ENCODE peak calls at places on chromosomes 12 and 14, in six cellular contexts. A, S, W, X, D and K are unnamed samples.

GRCh38 chr14:96253140-96253539 is 2.9 kb upstream of the BDKRB1 start:
- DNase-seq in A (peak; percentile 82), S (no peak), W (no peak), X (no peak), D (no peak), K (no peak)

GRCh38 chr14:102591372-102591943 is 991 bp upstream of the RCOR1 start:
- DNase-seq in A (peak; percentile 82), S (peak; percentile 89), W (peak; percentile 90), X (no peak), D (peak; percentile 28), K (peak; percentile 81)

GRCh38 chr12:92927436-92928116 is 1.5 kb downstream of the EEA1 start:
- DNase-seq in A (no peak), S (no peak), W (no peak), X (peak; percentile 63), D (no peak), K (no peak)

GRCh38 chr14:90753456-90754005 is 62.7 kb downstream of the TTC7B start:
- DNase-seq in A (no peak), S (peak; percentile 18), W (no peak), X (no peak), D (no peak), K (no peak)

GRCh38 chr12:46377678-46378077 is 5.1 kb upstream of the SLC38A2 start:
- DNase-seq in A (no peak), S (no peak), W (no peak), X (no peak), D (no peak), K (no peak)

GRCh38 chr12:1429980-1430379 is 164.4 kb downstream of the FBXL14 start:
- DNase-seq in A (no peak), S (no peak), W (no peak), X (no peak), D (no peak), K (no peak)

GRCh38 chr14:23057757-23058653 is 685 bp upstream of the CDH24 start:
- DNase-seq in A (peak; percentile 94), S (no peak), W (peak; percentile 96), X (peak; percentile 92), D (peak; percentile 88), K (peak; percentile 90)

GRCh38 chr12:93662961-93663728 is 14.0 kb upstream of the CRADD start:
- DNase-seq in A (no peak), S (no peak), W (no peak), X (peak; percentile 94), D (no peak), K (no peak)

GRCh38 chr14:59362533-59362932 is 102.6 kb downstream of the GPR135 start:
- DNase-seq in A (no peak), S (no peak), W (no peak), X (no peak), D (no peak), K (no peak)

GRCh38 chr12:101941306-101942000 is 64.1 kb downstream of the DRAM1 start:
- DNase-seq in A (no peak), S (no peak), W (no peak), X (no peak), D (no peak), K (no peak)

GRCh38 chr14:60977848-60978247 is 3.0 kb downstream of the TRMT5 start:
- DNase-seq in A (no peak), S (no peak), W (no peak), X (no peak), D (no peak), K (no peak)

GRCh38 chr14:24679248-24680085 is 45.5 kb upstream of the GZMB start:
- DNase-seq in A (no peak), S (no peak), W (no peak), X (no peak), D (no peak), K (no peak)

GRCh38 chr14:46344327-46344937 is 307.1 kb downstream of the RPL10L start:
- DNase-seq in A (no peak), S (no peak), W (no peak), X (peak; percentile 15), D (no peak), K (no peak)

GRCh38 chr12:124841558-124841945 is 22.1 kb downstream of the SCARB1 start:
- DNase-seq in A (no peak), S (no peak), W (no peak), X (no peak), D (no peak), K (no peak)

GRCh38 chr12:123106640-123107359 is 44.1 kb downstream of the PITPNM2 start:
- DNase-seq in A (no peak), S (no peak), W (peak; percentile 93), X (no peak), D (no peak), K (no peak)

GRCh38 chr12:79020106-79020505 is 155.5 kb downstream of the SYT1 start:
- DNase-seq in A (no peak), S (no peak), W (no peak), X (no peak), D (no peak), K (no peak)

GRCh38 chr14:34055545-34055944 is 104.7 kb upstream of the EGLN3 start:
- DNase-seq in A (no peak), S (no peak), W (no peak), X (no peak), D (no peak), K (no peak)

GRCh38 chr12:111221296-111222026 is 147.4 kb downstream of the PHETA1 start:
- DNase-seq in A (no peak), S (no peak), W (no peak), X (no peak), D (no peak), K (no peak)

GRCh38 chr12:107818984-107819383 is 44.5 kb downstream of the ASCL4 start:
- DNase-seq in A (no peak), S (no peak), W (no peak), X (no peak), D (no peak), K (no peak)

GRCh38 chr12:80580254-80580653 is 127.2 kb upstream of the MYF6 start:
- DNase-seq in A (no peak), S (no peak), W (no peak), X (no peak), D (no peak), K (no peak)

GRCh38 chr12:56522486-56523193 is 1.0 kb downstream of the RBMS2 start:
- DNase-seq in A (no peak), S (no peak), W (no peak), X (no peak), D (no peak), K (no peak)

GRCh38 chr12:104877107-104877705 is 80.9 kb downstream of the SLC41A2 start:
- DNase-seq in A (no peak), S (no peak), W (no peak), X (no peak), D (peak; percentile 26), K (no peak)

GRCh38 chr12:53204351-53204750 is 2.7 kb downstream of the ITGB7 start:
- DNase-seq in A (no peak), S (no peak), W (no peak), X (no peak), D (no peak), K (no peak)

GRCh38 chr12:55724226-55724939 is 4.2 kb downstream of the RDH5 start:
- DNase-seq in A (peak; percentile 88), S (no peak), W (peak; percentile 91), X (peak; percentile 60), D (peak; percentile 76), K (peak; percentile 84)

GRCh38 chr14:64720190-64720589 is 16.0 kb downstream of the PLEKHG3 start:
- DNase-seq in A (peak; percentile 64), S (no peak), W (no peak), X (peak; percentile 67), D (peak; percentile 54), K (peak; percentile 73)

GRCh38 chr14:104577457-104578301 is 1.9 kb upstream of the C14orf180 start:
- DNase-seq in A (no peak), S (no peak), W (no peak), X (no peak), D (peak; percentile 34), K (no peak)

DNA sequence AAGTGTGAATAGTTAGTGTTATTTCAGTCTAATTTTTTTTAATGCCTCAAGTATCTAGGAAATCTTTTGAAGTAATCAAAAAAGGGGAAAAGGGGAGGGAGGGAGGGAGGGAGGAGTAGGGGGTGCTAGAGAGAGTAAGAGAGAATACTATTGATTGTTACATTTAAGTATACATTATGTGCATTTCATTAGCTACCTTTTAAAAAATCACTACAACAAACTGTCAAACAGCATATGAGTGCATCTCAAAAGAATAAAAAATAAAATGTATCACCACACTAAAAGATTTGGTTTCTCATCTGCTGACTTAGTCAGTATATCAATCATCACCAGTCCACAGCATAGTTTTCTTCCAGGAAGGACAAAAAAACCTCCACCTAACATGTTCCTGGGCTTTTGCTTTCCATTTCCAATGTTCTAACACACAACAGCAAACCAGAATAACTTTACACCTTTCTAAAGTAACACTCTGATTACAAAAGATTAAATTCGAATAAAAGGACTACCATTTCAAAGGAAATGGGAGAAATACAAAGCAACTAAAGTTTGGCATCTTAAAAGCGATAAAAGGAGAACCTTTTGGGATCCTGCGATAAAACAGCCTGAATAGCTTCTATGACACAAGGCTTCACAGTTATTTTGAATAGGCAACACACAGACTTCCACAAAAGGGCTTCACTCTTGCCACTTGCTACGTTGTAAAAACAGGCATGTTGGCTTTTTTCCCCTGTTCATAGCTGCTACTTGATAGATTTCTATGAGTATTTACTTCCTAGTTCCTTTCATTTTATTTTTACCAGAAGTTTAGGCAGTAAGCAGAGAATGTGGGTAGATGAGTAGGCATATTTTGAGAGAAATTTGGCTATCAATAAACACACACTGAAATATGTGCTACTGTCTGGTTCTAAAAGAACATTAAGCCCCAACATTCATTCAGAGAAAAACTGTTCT is 160.9 kb downstream of the EPS8 start:
- DNase-seq in A (no peak), S (no peak), W (no peak), X (peak; percentile 9), D (no peak), K (no peak)
- TF ChIP-seq POLR2AphosphoS5 in A (no peak), S (no peak), W (no peak), X (no peak), D (no peak), K (no peak)

DNA sequence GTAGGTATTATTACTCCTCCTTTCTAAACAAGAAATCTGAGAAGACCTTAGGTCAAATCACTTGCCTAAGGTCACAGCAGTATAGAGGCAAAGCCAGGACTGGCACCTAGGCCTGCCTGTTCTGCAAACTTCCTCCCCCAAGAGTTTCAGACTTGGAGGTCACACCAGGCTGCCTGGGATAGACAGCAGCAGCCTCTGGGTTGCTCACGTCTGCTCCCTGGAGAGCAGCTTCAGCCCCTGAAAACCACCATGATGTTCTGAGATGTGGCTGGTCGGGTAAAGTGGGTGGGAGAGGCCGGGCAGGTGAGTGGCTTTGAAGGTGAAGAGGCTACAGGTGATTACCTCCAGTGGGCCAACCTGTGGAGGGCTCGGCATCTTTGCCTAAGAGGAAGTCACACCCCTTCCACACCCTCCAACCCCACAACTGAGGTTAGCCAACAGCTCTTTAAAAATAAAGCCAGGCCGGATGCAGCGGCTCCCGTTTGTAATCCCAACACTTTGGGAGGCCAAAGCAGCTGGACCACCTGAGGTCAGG is 37.0 kb upstream of the PNMA1 start:
- DNase-seq in A (peak; percentile 69), S (no peak), W (peak; percentile 79), X (no peak), D (no peak), K (no peak)
- H3K27ac ChIP-seq in A (peak overlapping the region; percentile 99), S (peak overlapping the region; percentile 98), W (peak overlapping the region; percentile 99), X (no peak overlapping the region), D (peak overlapping the region; percentile 99), K (peak overlapping the region; percentile 100)

GRCh38 chr12:132363661-132364347 is 34.4 kb upstream of the GALNT9 start:
- DNase-seq in A (peak; percentile 58), S (no peak), W (no peak), X (no peak), D (no peak), K (no peak)
- H3K9me3 ChIP-seq in A (no peaks in the 10 kb centered on the region), S (no peaks in the 10 kb centered on the region), W (no peaks in the 10 kb centered on the region), X (no peaks in the 10 kb centered on the region), D (no peaks in the 10 kb centered on the region), K (no peaks in the 10 kb centered on the region)

GRCh38 chr12:40986031-40986430 is 202.1 kb upstream of the PDZRN4 start:
- DNase-seq in A (no peak), S (no peak), W (no peak), X (no peak), D (no peak), K (no peak)
- TF ChIP-seq POLR2AphosphoS5 in A (no peak), S (no peak), W (no peak), X (no peak), D (no peak), K (no peak)